ENCODE peak calls at places on chromosomes 5 and 9, in five cellular contexts. One of them, this sample, is unnamed.

GRCh38 chr5:173744527-173744926 is 128.1 kb upstream of the BOD1 start:
- DNase-seq in prostate gland: no peak
- DNase-seq in H54: no peak
- DNase-seq in fibroblast of the aortic adventitia: no peak
- DNase-seq in T-helper 1 cell: no peak
- DNase-seq in this sample: no peak

GRCh38 chr5:97489010-97489840 is 306.2 kb upstream of the RIOK2 start:
- DNase-seq in prostate gland: no peak
- DNase-seq in H54: no peak
- DNase-seq in fibroblast of the aortic adventitia: no peak
- DNase-seq in T-helper 1 cell: no peak
- DNase-seq in this sample: no peak

GRCh38 chr5:5025774-5026406 is 114.2 kb upstream of the ADAMTS16 start:
- DNase-seq in prostate gland: no peak
- DNase-seq in H54: peak
- DNase-seq in fibroblast of the aortic adventitia: peak
- DNase-seq in T-helper 1 cell: no peak
- DNase-seq in this sample: no peak

GRCh38 chr9:33311953-33312352 is 21.6 kb downstream of the NFX1 start:
- DNase-seq in prostate gland: no peak
- DNase-seq in H54: no peak
- DNase-seq in fibroblast of the aortic adventitia: no peak
- DNase-seq in T-helper 1 cell: no peak
- DNase-seq in this sample: no peak

GRCh38 chr9:114396558-114397218 is 8.9 kb upstream of the AKNA start:
- DNase-seq in prostate gland: no peak
- DNase-seq in H54: no peak
- DNase-seq in fibroblast of the aortic adventitia: peak
- DNase-seq in T-helper 1 cell: no peak
- DNase-seq in this sample: no peak

GRCh38 chr5:16593013-16593412 is 23.8 kb downstream of the RETREG1 start:
- DNase-seq in prostate gland: no peak
- DNase-seq in H54: peak
- DNase-seq in fibroblast of the aortic adventitia: peak
- DNase-seq in T-helper 1 cell: no peak
- DNase-seq in this sample: no peak

GRCh38 chr5:145237843-145238242 is 597.3 kb downstream of the PRELID2 start:
- DNase-seq in prostate gland: peak
- DNase-seq in H54: no peak
- DNase-seq in fibroblast of the aortic adventitia: peak
- DNase-seq in T-helper 1 cell: no peak
- DNase-seq in this sample: no peak

GRCh38 chr9:38065369-38066075 is 3.5 kb downstream of the SHB start:
- DNase-seq in prostate gland: no peak
- DNase-seq in H54: no peak
- DNase-seq in fibroblast of the aortic adventitia: no peak
- DNase-seq in T-helper 1 cell: no peak
- DNase-seq in this sample: no peak

GRCh38 chr9:7154003-7154619 is 396.3 kb downstream of the KDM4C start:
- DNase-seq in prostate gland: no peak
- DNase-seq in H54: no peak
- DNase-seq in fibroblast of the aortic adventitia: no peak
- DNase-seq in T-helper 1 cell: no peak
- DNase-seq in this sample: no peak

GRCh38 chr9:81737871-81738507 is 48.6 kb upstream of the TLE1 start:
- DNase-seq in prostate gland: peak
- DNase-seq in H54: peak
- DNase-seq in fibroblast of the aortic adventitia: peak
- DNase-seq in T-helper 1 cell: no peak
- DNase-seq in this sample: no peak

GRCh38 chr5:157025093-157025698 is 33.7 kb downstream of the HAVCR1 start:
- DNase-seq in prostate gland: no peak
- DNase-seq in H54: no peak
- DNase-seq in fibroblast of the aortic adventitia: no peak
- DNase-seq in T-helper 1 cell: peak
- DNase-seq in this sample: no peak

GRCh38 chr5:30279237-30279636 is 914.2 kb upstream of the CDH6 start:
- DNase-seq in prostate gland: no peak
- DNase-seq in H54: peak
- DNase-seq in fibroblast of the aortic adventitia: peak
- DNase-seq in T-helper 1 cell: no peak
- DNase-seq in this sample: no peak

GRCh38 chr5:141412853-141413539 is at the start of gene PCDHGA10:
- DNase-seq in prostate gland: peak
- DNase-seq in H54: peak
- DNase-seq in fibroblast of the aortic adventitia: peak
- DNase-seq in T-helper 1 cell: peak
- DNase-seq in this sample: peak

GRCh38 chr9:121262953-121263352 is 5.0 kb upstream of the GSN start:
- DNase-seq in prostate gland: no peak
- DNase-seq in H54: no peak
- DNase-seq in fibroblast of the aortic adventitia: no peak
- DNase-seq in T-helper 1 cell: no peak
- DNase-seq in this sample: no peak

GRCh38 chr5:145471831-145472616 is 363.1 kb downstream of the PRELID2 start:
- DNase-seq in prostate gland: no peak
- DNase-seq in H54: no peak
- DNase-seq in fibroblast of the aortic adventitia: peak
- DNase-seq in T-helper 1 cell: no peak
- DNase-seq in this sample: no peak

GRCh38 chr9:113995963-113996362 is 82.1 kb downstream of the AMBP start:
- DNase-seq in prostate gland: no peak
- DNase-seq in H54: no peak
- DNase-seq in fibroblast of the aortic adventitia: no peak
- DNase-seq in T-helper 1 cell: no peak
- DNase-seq in this sample: no peak

GRCh38 chr5:168430303-168430702 is 56.0 kb upstream of the RARS1 start:
- DNase-seq in prostate gland: no peak
- DNase-seq in H54: no peak
- DNase-seq in fibroblast of the aortic adventitia: no peak
- DNase-seq in T-helper 1 cell: no peak
- DNase-seq in this sample: no peak

GRCh38 chr9:108620767-108621166 is 235.0 kb downstream of the ACTL7B start:
- DNase-seq in prostate gland: no peak
- DNase-seq in H54: no peak
- DNase-seq in fibroblast of the aortic adventitia: peak
- DNase-seq in T-helper 1 cell: no peak
- DNase-seq in this sample: no peak

GRCh38 chr5:178162481-178162880 is 8.8 kb upstream of the NHP2 start:
- DNase-seq in prostate gland: no peak
- DNase-seq in H54: no peak
- DNase-seq in fibroblast of the aortic adventitia: no peak
- DNase-seq in T-helper 1 cell: no peak
- DNase-seq in this sample: no peak

GRCh38 chr5:145811834-145812625 is 23.1 kb downstream of the PRELID2 start:
- DNase-seq in prostate gland: no peak
- DNase-seq in H54: no peak
- DNase-seq in fibroblast of the aortic adventitia: peak
- DNase-seq in T-helper 1 cell: no peak
- DNase-seq in this sample: no peak

GRCh38 chr9:116546711-116547581 is 140.2 kb upstream of the TRIM32 start:
- DNase-seq in prostate gland: no peak
- DNase-seq in H54: no peak
- DNase-seq in fibroblast of the aortic adventitia: peak
- DNase-seq in T-helper 1 cell: no peak
- DNase-seq in this sample: no peak

GRCh38 chr5:139388198-139388821 is 1.4 kb downstream of the MZB1 start:
- DNase-seq in prostate gland: peak
- DNase-seq in H54: no peak
- DNase-seq in fibroblast of the aortic adventitia: peak
- DNase-seq in T-helper 1 cell: no peak
- DNase-seq in this sample: no peak

GRCh38 chr9:16688814-16689213 is 181.7 kb downstream of the BNC2 start:
- DNase-seq in prostate gland: no peak
- DNase-seq in H54: no peak
- DNase-seq in fibroblast of the aortic adventitia: peak
- DNase-seq in T-helper 1 cell: no peak
- DNase-seq in this sample: no peak

GRCh38 chr9:38294130-38294529 is 98.4 kb upstream of the ALDH1B1 start:
- DNase-seq in prostate gland: no peak
- DNase-seq in H54: no peak
- DNase-seq in fibroblast of the aortic adventitia: peak
- DNase-seq in T-helper 1 cell: no peak
- DNase-seq in this sample: no peak

This sample was measured in effector CD8-positive, alpha-beta T cell.